ENCODE peak calls at places on chromosomes 2 and 18, in seven cellular contexts. One of them, this sample, is unnamed.

GRCh38 chr2:162153608-162154224 is 1.7 kb upstream of the GCG start:
- DNase-seq in A673: peak
- DNase-seq in NCI-H2107: no peak
- DNase-seq in ACHN: peak
- DNase-seq in Ammon's horn: no peak
- DNase-seq in psoas muscle: no peak
- DNase-seq in osteocyte: peak
- DNase-seq in this sample: peak

GRCh38 chr18:34224423-34225217 is at the start of gene NOL4:
- DNase-seq in A673: peak
- DNase-seq in NCI-H2107: peak
- DNase-seq in ACHN: peak
- DNase-seq in Ammon's horn: peak
- DNase-seq in psoas muscle: no peak
- DNase-seq in osteocyte: no peak
- DNase-seq in this sample: peak

GRCh38 chr2:195813401-195813800 is 156.4 kb downstream of the SLC39A10 start:
- DNase-seq in A673: no peak
- DNase-seq in NCI-H2107: no peak
- DNase-seq in ACHN: no peak
- DNase-seq in Ammon's horn: no peak
- DNase-seq in psoas muscle: no peak
- DNase-seq in osteocyte: no peak
- DNase-seq in this sample: no peak

GRCh38 chr2:216620806-216621205 is 12.4 kb upstream of the IGFBP2 start:
- DNase-seq in A673: no peak
- DNase-seq in NCI-H2107: no peak
- DNase-seq in ACHN: no peak
- DNase-seq in Ammon's horn: peak
- DNase-seq in psoas muscle: no peak
- DNase-seq in osteocyte: no peak
- DNase-seq in this sample: no peak

GRCh38 chr2:33425660-33426059 is 50.8 kb upstream of the RASGRP3 start:
- DNase-seq in A673: no peak
- DNase-seq in NCI-H2107: no peak
- DNase-seq in ACHN: no peak
- DNase-seq in Ammon's horn: no peak
- DNase-seq in psoas muscle: no peak
- DNase-seq in osteocyte: no peak
- DNase-seq in this sample: no peak

GRCh38 chr2:9423922-9424272 is 443 bp downstream of the CPSF3 start:
- DNase-seq in A673: no peak
- DNase-seq in NCI-H2107: no peak
- DNase-seq in ACHN: peak
- DNase-seq in Ammon's horn: no peak
- DNase-seq in psoas muscle: no peak
- DNase-seq in osteocyte: no peak
- DNase-seq in this sample: no peak

GRCh38 chr2:45223531-45223930 is 214.3 kb upstream of the SIX2 start:
- DNase-seq in A673: no peak
- DNase-seq in NCI-H2107: no peak
- DNase-seq in ACHN: no peak
- DNase-seq in Ammon's horn: no peak
- DNase-seq in psoas muscle: no peak
- DNase-seq in osteocyte: no peak
- DNase-seq in this sample: no peak

GRCh38 chr18:64164883-64165282 is 16.0 kb upstream of the LINC00305 start:
- DNase-seq in A673: no peak
- DNase-seq in NCI-H2107: no peak
- DNase-seq in ACHN: no peak
- DNase-seq in Ammon's horn: no peak
- DNase-seq in psoas muscle: no peak
- DNase-seq in osteocyte: no peak
- DNase-seq in this sample: no peak

GRCh38 chr2:183038341-183039300 is at the start of gene NCKAP1:
- DNase-seq in A673: peak
- DNase-seq in NCI-H2107: peak
- DNase-seq in ACHN: peak
- DNase-seq in Ammon's horn: peak
- DNase-seq in psoas muscle: peak
- DNase-seq in osteocyte: peak
- DNase-seq in this sample: peak

GRCh38 chr18:7982216-7982615 is 415.1 kb downstream of the PTPRM start:
- DNase-seq in A673: no peak
- DNase-seq in NCI-H2107: no peak
- DNase-seq in ACHN: no peak
- DNase-seq in Ammon's horn: no peak
- DNase-seq in psoas muscle: no peak
- DNase-seq in osteocyte: no peak
- DNase-seq in this sample: no peak

GRCh38 chr2:3174626-3175567 is 202.7 kb downstream of the EIPR1 start:
- DNase-seq in A673: no peak
- DNase-seq in NCI-H2107: no peak
- DNase-seq in ACHN: no peak
- DNase-seq in Ammon's horn: no peak
- DNase-seq in psoas muscle: no peak
- DNase-seq in osteocyte: no peak
- DNase-seq in this sample: no peak

GRCh38 chr18:67651438-67651837 is 134.9 kb upstream of the DSEL start:
- DNase-seq in A673: no peak
- DNase-seq in NCI-H2107: no peak
- DNase-seq in ACHN: no peak
- DNase-seq in Ammon's horn: no peak
- DNase-seq in psoas muscle: no peak
- DNase-seq in osteocyte: no peak
- DNase-seq in this sample: no peak

GRCh38 chr18:74870950-74871349 is 273.3 kb downstream of the ZNF407 start:
- DNase-seq in A673: no peak
- DNase-seq in NCI-H2107: no peak
- DNase-seq in ACHN: no peak
- DNase-seq in Ammon's horn: no peak
- DNase-seq in psoas muscle: no peak
- DNase-seq in osteocyte: no peak
- DNase-seq in this sample: no peak

GRCh38 chr18:58615150-58616132 is 13.4 kb downstream of the ALPK2 start:
- DNase-seq in A673: no peak
- DNase-seq in NCI-H2107: no peak
- DNase-seq in ACHN: no peak
- DNase-seq in Ammon's horn: no peak
- DNase-seq in psoas muscle: no peak
- DNase-seq in osteocyte: no peak
- DNase-seq in this sample: no peak

GRCh38 chr2:31256611-31257382 is 22.8 kb downstream of the EHD3 start:
- DNase-seq in A673: no peak
- DNase-seq in NCI-H2107: no peak
- DNase-seq in ACHN: no peak
- DNase-seq in Ammon's horn: no peak
- DNase-seq in psoas muscle: no peak
- DNase-seq in osteocyte: no peak
- DNase-seq in this sample: no peak

GRCh38 chr2:20135631-20136050 is 84.2 kb upstream of the LAPTM4A start:
- DNase-seq in A673: peak
- DNase-seq in NCI-H2107: no peak
- DNase-seq in ACHN: peak
- DNase-seq in Ammon's horn: peak
- DNase-seq in psoas muscle: peak
- DNase-seq in osteocyte: no peak
- DNase-seq in this sample: peak

GRCh38 chr2:61471905-61472805 is 1.3 kb upstream of the USP34 start:
- DNase-seq in A673: peak
- DNase-seq in NCI-H2107: no peak
- DNase-seq in ACHN: peak
- DNase-seq in Ammon's horn: peak
- DNase-seq in psoas muscle: no peak
- DNase-seq in osteocyte: no peak
- DNase-seq in this sample: peak

GRCh38 chr18:12308386-12309100 is 502 bp downstream of the TUBB6 start:
- DNase-seq in A673: peak
- DNase-seq in NCI-H2107: no peak
- DNase-seq in ACHN: peak
- DNase-seq in Ammon's horn: no peak
- DNase-seq in psoas muscle: peak
- DNase-seq in osteocyte: peak
- DNase-seq in this sample: no peak

This sample was measured in putamen.